ENCODE peak calls at places on chromosome 21, in eight cellular contexts. N, G, K, Y, R, X, P and F are unnamed samples.

GRCh38 chr21:37073417-37074194 is 552 bp downstream of the TTC3 start:
- DNase-seq in N (peak), G (no peak), K (no peak), Y (peak), R (peak), X (peak), P (peak), F (peak)

GRCh38 chr21:45724994-45725843 is 81.7 kb downstream of the PCBP3 start:
- DNase-seq in N (no peak), G (no peak), K (no peak), Y (no peak), R (no peak), X (no peak), P (no peak), F (no peak)

GRCh38 chr21:27827972-27828371 is 861.1 kb upstream of the ADAMTS5 start:
- DNase-seq in N (no peak), G (peak), K (no peak), Y (no peak), R (no peak), X (no peak), P (no peak), F (no peak)

GRCh38 chr21:42939581-42940413 is 14.4 kb upstream of the ERVH48-1 start:
- DNase-seq in N (no peak), G (peak), K (no peak), Y (peak), R (no peak), X (no peak), P (no peak), F (peak)

GRCh38 chr21:45888361-45889009 is 93.1 kb upstream of the COL6A1 start:
- DNase-seq in N (no peak), G (no peak), K (no peak), Y (no peak), R (no peak), X (no peak), P (no peak), F (no peak)

GRCh38 chr21:18244721-18245486 is at the start of gene CHODL:
- DNase-seq in N (no peak), G (no peak), K (peak), Y (no peak), R (no peak), X (no peak), P (no peak), F (peak)

GRCh38 chr21:35488941-35489340 is 439.8 kb upstream of the RUNX1 start:
- DNase-seq in N (no peak), G (peak), K (no peak), Y (no peak), R (no peak), X (no peak), P (no peak), F (no peak)

GRCh38 chr21:29295066-29295650 is 3.6 kb upstream of the BACH1 start:
- DNase-seq in N (no peak), G (no peak), K (no peak), Y (no peak), R (no peak), X (no peak), P (peak), F (no peak)

GRCh38 chr21:44834951-44835646 is 17.2 kb upstream of the SUMO3 start:
- DNase-seq in N (no peak), G (no peak), K (no peak), Y (peak), R (no peak), X (no peak), P (no peak), F (no peak)

GRCh38 chr21:20661745-20662470 is 336.3 kb upstream of the NCAM2 start:
- DNase-seq in N (no peak), G (no peak), K (peak), Y (no peak), R (no peak), X (no peak), P (no peak), F (no peak)

GRCh38 chr21:19853709-19854575 is 1144.3 kb upstream of the NCAM2 start:
- DNase-seq in N (peak), G (no peak), K (no peak), Y (no peak), R (no peak), X (no peak), P (no peak), F (no peak)

GRCh38 chr21:42102063-42102462 is 30.9 kb downstream of the UMODL1 start:
- DNase-seq in N (peak), G (peak), K (no peak), Y (no peak), R (no peak), X (no peak), P (no peak), F (no peak)

GRCh38 chr21:44549525-44550211 is 1.6 kb downstream of the KRTAP10-2 start:
- DNase-seq in N (no peak), G (no peak), K (no peak), Y (no peak), R (no peak), X (no peak), P (no peak), F (no peak)

GRCh38 chr21:29298348-29299045 is at the start of gene BACH1:
- DNase-seq in N (peak), G (peak), K (peak), Y (peak), R (peak), X (peak), P (peak), F (peak)

GRCh38 chr21:45322231-45322959 is 34.7 kb upstream of the POFUT2 start:
- DNase-seq in N (no peak), G (no peak), K (no peak), Y (no peak), R (no peak), X (no peak), P (no peak), F (no peak)

GRCh38 chr21:44878053-44878982 is 4.8 kb upstream of the PTTG1IP start:
- DNase-seq in N (no peak), G (peak), K (no peak), Y (no peak), R (no peak), X (no peak), P (no peak), F (no peak)

GRCh38 chr21:36079010-36079649 is 9.3 kb downstream of the CBR1 start:
- DNase-seq in N (no peak), G (no peak), K (no peak), Y (no peak), R (peak), X (no peak), P (peak), F (no peak)